ENCODE peak calls at places on chromosomes 16 and 17, in four cellular contexts. One of them, this sample, is unnamed.

GRCh38 chr17:17739388-17740066 is 58.3 kb downstream of the RAI1 start:
- DNase-seq in K562: peak; percentile 50
- DNase-seq in GM12878: no peak
- DNase-seq in HepG2: no peak
- DNase-seq in this sample: no peak

GRCh38 chr17:41970901-41971331 is 4.3 kb downstream of the CNP start:
- DNase-seq in GM12878: no peak
- DNase-seq in HepG2: no peak
- DNase-seq in K562: no peak
- DNase-seq in this sample: no peak

GRCh38 chr17:69762766-69763165 is 312.3 kb upstream of the KCNJ16 start:
- DNase-seq in K562: no peak
- DNase-seq in GM12878: no peak
- DNase-seq in HepG2: no peak
- DNase-seq in this sample: no peak

GRCh38 chr17:50618300-50618699 is 16.4 kb upstream of the ABCC3 start:
- DNase-seq in GM12878: no peak
- DNase-seq in K562: no peak
- DNase-seq in HepG2: no peak
- DNase-seq in this sample: no peak

GRCh38 chr17:38728290-38728831 is 1.8 kb upstream of the CISD3 start:
- DNase-seq in GM12878: peak; percentile 69
- DNase-seq in HepG2: no peak
- DNase-seq in K562: peak; percentile 58
- DNase-seq in this sample: no peak

GRCh38 chr17:311119-311848 is 41.3 kb downstream of the RPH3AL start:
- DNase-seq in K562: no peak
- DNase-seq in GM12878: no peak
- DNase-seq in HepG2: no peak
- DNase-seq in this sample: no peak

GRCh38 chr16:17026600-17027242 is 444.0 kb downstream of the XYLT1 start:
- DNase-seq in K562: no peak
- DNase-seq in HepG2: no peak
- DNase-seq in GM12878: peak; percentile 92
- DNase-seq in this sample: no peak

GRCh38 chr17:19310151-19310550 is 52.4 kb downstream of the B9D1 start:
- DNase-seq in HepG2: no peak
- DNase-seq in GM12878: no peak
- DNase-seq in K562: no peak
- DNase-seq in this sample: no peak

GRCh38 chr17:79211061-79211770 is 136.6 kb downstream of the ENGASE start:
- DNase-seq in K562: no peak
- DNase-seq in GM12878: no peak
- DNase-seq in HepG2: no peak
- DNase-seq in this sample: no peak

GRCh38 chr16:69563605-69564580 is 1.9 kb upstream of the NFAT5 start:
- DNase-seq in HepG2: peak; percentile 49
- DNase-seq in K562: peak; percentile 58
- DNase-seq in GM12878: peak; percentile 93
- DNase-seq in this sample: no peak

GRCh38 chr16:1712791-1713261 is 6.8 kb downstream of the MAPK8IP3 start:
- DNase-seq in HepG2: no peak
- DNase-seq in K562: no peak
- DNase-seq in GM12878: no peak
- DNase-seq in this sample: no peak

GRCh38 chr17:10699861-10700260 is 2.5 kb downstream of the ADPRM start:
- DNase-seq in K562: no peak
- DNase-seq in HepG2: no peak
- DNase-seq in GM12878: no peak
- DNase-seq in this sample: no peak

GRCh38 chr17:33940769-33941168 is 314.3 kb upstream of the CCL2 start:
- DNase-seq in GM12878: no peak
- DNase-seq in HepG2: no peak
- DNase-seq in K562: no peak
- DNase-seq in this sample: no peak

GRCh38 chr16:55471448-55472097 is 7.4 kb upstream of the MMP2 start:
- DNase-seq in K562: peak; percentile 6
- DNase-seq in GM12878: no peak
- DNase-seq in HepG2: no peak
- DNase-seq in this sample: no peak

GRCh38 chr16:69073181-69073669 is 32.2 kb upstream of the HAS3 start:
- DNase-seq in HepG2: peak; percentile 38
- DNase-seq in K562: no peak
- DNase-seq in GM12878: no peak
- DNase-seq in this sample: no peak

GRCh38 chr17:60604686-60605334 is 4.8 kb downstream of the PPM1D start:
- DNase-seq in K562: no peak
- DNase-seq in HepG2: no peak
- DNase-seq in GM12878: no peak
- DNase-seq in this sample: no peak

GRCh38 chr16:53695070-53695469 is 8.6 kb downstream of the RPGRIP1L start:
- DNase-seq in K562: no peak
- DNase-seq in HepG2: no peak
- DNase-seq in GM12878: no peak
- DNase-seq in this sample: no peak

GRCh38 chr16:273547-274421 is 2.0 kb downstream of the RGS11 start:
- DNase-seq in HepG2: no peak
- DNase-seq in GM12878: no peak
- DNase-seq in K562: peak; percentile 47
- DNase-seq in this sample: no peak

GRCh38 chr16:57360321-57360935 is 1.8 kb downstream of the CCL22 start:
- DNase-seq in HepG2: no peak
- DNase-seq in GM12878: no peak
- DNase-seq in K562: no peak
- DNase-seq in this sample: no peak

GRCh38 chr16:35631261-35631945 is 2172.0 kb downstream of the TP53TG3F start:
- DNase-seq in GM12878: no peak
- DNase-seq in HepG2: no peak
- DNase-seq in K562: no peak
- DNase-seq in this sample: no peak

GRCh38 chr16:23871924-23872323 is 36.1 kb downstream of the PRKCB start:
- DNase-seq in K562: no peak
- DNase-seq in GM12878: no peak
- DNase-seq in HepG2: no peak
- DNase-seq in this sample: no peak

GRCh38 chr17:58747674-58748073 is 8.0 kb upstream of the PPM1E start:
- DNase-seq in K562: no peak
- DNase-seq in HepG2: no peak
- DNase-seq in GM12878: no peak
- DNase-seq in this sample: no peak

GRCh38 chr16:685967-686366 is 1.8 kb upstream of the JMJD8 start:
- DNase-seq in GM12878: no peak
- DNase-seq in K562: peak; percentile 52
- DNase-seq in HepG2: peak; percentile 41
- DNase-seq in this sample: peak; percentile 70

GRCh38 chr16:30166202-30166902 is 17.1 kb upstream of the CORO1A start:
- DNase-seq in GM12878: peak; percentile 73
- DNase-seq in K562: no peak
- DNase-seq in HepG2: no peak
- DNase-seq in this sample: no peak

GRCh38 chr16:61681673-61682072 is 354.6 kb downstream of the CDH8 start:
- DNase-seq in K562: no peak
- DNase-seq in GM12878: no peak
- DNase-seq in HepG2: no peak
- DNase-seq in this sample: no peak

GRCh38 chr16:14089283-14089823 is 18.2 kb downstream of the MRTFB start:
- DNase-seq in HepG2: no peak
- DNase-seq in K562: no peak
- DNase-seq in GM12878: no peak
- DNase-seq in this sample: no peak

GRCh38 chr17:82287849-82288601 is 14.5 kb upstream of the CSNK1D start:
- DNase-seq in HepG2: peak; percentile 97
- DNase-seq in GM12878: no peak
- DNase-seq in K562: peak; percentile 91
- DNase-seq in this sample: no peak
- TF ChIP-seq NR2C2 in HepG2: peak; percentile 87
- TF ChIP-seq NR2C2 in GM12878: no peak
- TF ChIP-seq NR2C2 in K562: peak; percentile 71
- TF ChIP-seq NR2C2 in this sample: no peak

DNA sequence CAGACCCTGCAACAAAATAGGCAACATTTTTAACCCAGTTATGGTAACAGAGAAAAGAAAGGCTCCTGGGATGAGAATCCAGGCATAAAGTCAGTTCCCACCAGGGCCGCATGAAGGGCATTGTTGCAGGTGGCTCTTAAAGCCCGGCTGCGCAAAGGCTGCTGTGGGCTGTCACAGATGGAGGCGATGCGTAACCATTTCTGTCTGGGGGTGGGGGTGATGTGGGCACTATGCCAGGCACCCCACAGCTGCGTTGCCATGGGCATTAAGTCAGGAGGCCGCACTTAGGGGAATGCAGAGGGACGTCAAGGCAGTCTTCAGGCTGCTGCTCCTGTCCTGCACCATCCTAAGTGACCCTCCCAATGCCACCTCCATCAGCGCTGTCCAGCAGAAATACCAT is 228.4 kb downstream of the CPPED1 start:
- DNase-seq in GM12878: no peak
- DNase-seq in K562: no peak
- DNase-seq in HepG2: no peak
- DNase-seq in this sample: no peak
- TF ChIP-seq NR2C2 in GM12878: no peak
- TF ChIP-seq NR2C2 in K562: no peak
- TF ChIP-seq NR2C2 in HepG2: no peak
- TF ChIP-seq NR2C2 in this sample: no peak

GRCh38 chr16:28321700-28322411 is 29.5 kb downstream of the SBK1 start:
- DNase-seq in GM12878: no peak
- DNase-seq in K562: peak; percentile 50
- DNase-seq in HepG2: peak; percentile 32
- DNase-seq in this sample: peak; percentile 79
- TF ChIP-seq NR2C2 in GM12878: no peak
- TF ChIP-seq NR2C2 in K562: no peak
- TF ChIP-seq NR2C2 in HepG2: no peak
- TF ChIP-seq NR2C2 in this sample: no peak

DNA sequence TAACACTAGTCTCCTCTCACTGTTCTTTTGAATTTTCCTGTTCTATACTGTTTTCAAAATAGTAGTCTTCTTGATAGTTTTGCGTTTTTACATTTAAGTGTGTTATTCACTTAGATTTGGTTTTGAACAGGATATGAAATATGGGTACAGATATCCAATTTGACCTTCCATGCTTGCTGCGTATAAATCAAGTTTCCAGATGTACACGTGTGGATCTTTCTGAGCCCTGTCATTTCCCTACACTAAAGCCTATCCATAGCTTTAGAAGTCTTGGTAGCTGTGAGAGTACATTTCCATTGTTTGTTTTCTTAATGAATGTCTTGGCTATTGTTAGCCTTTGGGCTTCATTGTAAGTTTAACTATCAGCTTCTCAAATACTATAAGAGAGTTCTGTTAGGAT is 20.4 kb downstream of the CYLD start:
- DNase-seq in GM12878: no peak
- DNase-seq in K562: no peak
- DNase-seq in HepG2: no peak
- DNase-seq in this sample: no peak
- TF ChIP-seq NR2C2 in GM12878: no peak
- TF ChIP-seq NR2C2 in K562: no peak
- TF ChIP-seq NR2C2 in HepG2: no peak
- TF ChIP-seq NR2C2 in this sample: no peak

GRCh38 chr16:67655363-67655762 is 4.7 kb downstream of the ACD start:
- DNase-seq in HepG2: no peak
- DNase-seq in K562: no peak
- DNase-seq in GM12878: no peak
- DNase-seq in this sample: no peak
- TF ChIP-seq NR2C2 in HepG2: no peak
- TF ChIP-seq NR2C2 in K562: no peak
- TF ChIP-seq NR2C2 in GM12878: no peak
- TF ChIP-seq NR2C2 in this sample: no peak

GRCh38 chr16:82865412-82865811 is 238.6 kb downstream of the CDH13 start:
- DNase-seq in GM12878: no peak
- DNase-seq in HepG2: no peak
- DNase-seq in K562: no peak
- DNase-seq in this sample: no peak

GRCh38 chr16:82864332-82865040 is 237.7 kb downstream of the CDH13 start:
- DNase-seq in GM12878: no peak
- DNase-seq in K562: no peak
- DNase-seq in HepG2: no peak
- DNase-seq in this sample: no peak

GRCh38 chr16:82862057-82862456 is 235.3 kb downstream of the CDH13 start:
- DNase-seq in GM12878: no peak
- DNase-seq in HepG2: no peak
- DNase-seq in K562: no peak
- DNase-seq in this sample: no peak

DNA sequence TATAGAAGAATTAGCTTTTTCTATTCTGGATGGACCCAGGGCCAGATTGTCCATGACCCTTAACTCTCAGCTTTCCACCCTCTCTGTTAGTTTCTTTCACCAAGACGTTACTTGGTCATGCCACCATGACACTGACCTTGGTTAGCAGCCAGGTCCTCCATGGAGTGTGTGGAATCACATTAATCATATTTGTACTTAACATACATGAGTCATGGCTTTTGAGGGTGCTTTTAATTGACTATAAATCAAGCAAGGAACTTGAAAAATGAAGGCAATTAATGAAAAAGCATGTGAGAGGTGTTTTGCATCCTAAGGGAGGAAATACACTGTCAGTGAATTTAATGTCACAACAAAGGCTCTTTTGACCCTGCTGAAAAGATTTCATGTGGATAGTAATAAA is 240.7 kb downstream of the CDH13 start:
- DNase-seq in GM12878: no peak
- DNase-seq in K562: no peak
- DNase-seq in HepG2: no peak
- DNase-seq in this sample: no peak
- TF ChIP-seq NR2C2 in GM12878: no peak
- TF ChIP-seq NR2C2 in K562: no peak
- TF ChIP-seq NR2C2 in HepG2: no peak
- TF ChIP-seq NR2C2 in this sample: no peak

DNA sequence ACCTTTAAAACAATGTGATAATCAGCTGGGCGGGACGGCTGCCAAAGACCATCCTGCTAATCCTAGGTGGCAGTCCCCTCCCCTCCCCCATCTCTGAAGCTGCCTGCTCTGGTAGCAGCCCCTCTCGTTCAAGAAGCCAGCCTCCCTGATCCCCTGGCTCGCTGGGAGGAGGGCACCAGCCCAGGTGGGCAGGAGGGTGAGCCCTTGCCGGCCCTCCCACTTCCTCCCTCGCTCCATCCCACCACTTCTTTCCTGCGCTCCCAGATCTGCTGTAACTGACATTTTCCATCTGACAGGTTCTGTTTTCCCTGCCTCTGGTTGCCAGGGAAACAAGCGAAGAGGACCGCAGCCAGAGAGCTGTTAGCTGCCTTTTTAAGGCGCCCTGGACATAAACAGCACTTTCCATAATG is 155.7 kb upstream of the TNRC6C start:
- DNase-seq in GM12878: no peak
- DNase-seq in K562: no peak
- DNase-seq in HepG2: no peak
- DNase-seq in this sample: no peak
- TF ChIP-seq NR2C2 in GM12878: no peak
- TF ChIP-seq NR2C2 in K562: no peak
- TF ChIP-seq NR2C2 in HepG2: no peak
- TF ChIP-seq NR2C2 in this sample: no peak